ENCODE peak calls at places on chromosome 14, in seven cellular contexts. One of them, this sample, is unnamed.

GRCh38 chr14:100066984-100067383 is 1.8 kb downstream of the EVL start:
- DNase-seq in dorsolateral prefrontal cortex: no peak
- DNase-seq in Peyer's patch: peak
- DNase-seq in lower leg skin: no peak
- DNase-seq in PC-9: no peak
- DNase-seq in astrocyte of the spinal cord: no peak
- DNase-seq in astrocyte of the cerebellum: no peak
- DNase-seq in this sample: no peak

GRCh38 chr14:55780156-55780946 is 200.3 kb downstream of the KTN1 start:
- DNase-seq in astrocyte of the cerebellum: peak
- DNase-seq in Peyer's patch: no peak
- DNase-seq in astrocyte of the spinal cord: peak
- DNase-seq in PC-9: peak
- DNase-seq in lower leg skin: peak
- DNase-seq in dorsolateral prefrontal cortex: no peak
- DNase-seq in this sample: no peak

GRCh38 chr14:93941293-93941910 is 14.3 kb downstream of the FAM181A start:
- DNase-seq in astrocyte of the cerebellum: peak
- DNase-seq in Peyer's patch: no peak
- DNase-seq in PC-9: peak
- DNase-seq in dorsolateral prefrontal cortex: no peak
- DNase-seq in astrocyte of the spinal cord: peak
- DNase-seq in lower leg skin: no peak
- DNase-seq in this sample: no peak

GRCh38 chr14:36553650-36554260 is 28.7 kb downstream of the NKX2-8 start:
- DNase-seq in dorsolateral prefrontal cortex: no peak
- DNase-seq in PC-9: peak
- DNase-seq in astrocyte of the spinal cord: peak
- DNase-seq in lower leg skin: no peak
- DNase-seq in astrocyte of the cerebellum: peak
- DNase-seq in Peyer's patch: no peak
- DNase-seq in this sample: no peak

GRCh38 chr14:26896447-26896846 is 298.6 kb upstream of the NOVA1 start:
- DNase-seq in dorsolateral prefrontal cortex: no peak
- DNase-seq in astrocyte of the spinal cord: peak
- DNase-seq in PC-9: no peak
- DNase-seq in Peyer's patch: no peak
- DNase-seq in astrocyte of the cerebellum: peak
- DNase-seq in lower leg skin: peak
- DNase-seq in this sample: no peak

GRCh38 chr14:100528962-100529560 is 58.2 kb downstream of the BEGAIN start:
- DNase-seq in Peyer's patch: peak
- DNase-seq in astrocyte of the spinal cord: no peak
- DNase-seq in astrocyte of the cerebellum: no peak
- DNase-seq in dorsolateral prefrontal cortex: no peak
- DNase-seq in PC-9: no peak
- DNase-seq in lower leg skin: no peak
- DNase-seq in this sample: no peak

GRCh38 chr14:30108975-30109700 is 181.5 kb upstream of the PRKD1 start:
- DNase-seq in lower leg skin: no peak
- DNase-seq in Peyer's patch: no peak
- DNase-seq in astrocyte of the spinal cord: no peak
- DNase-seq in dorsolateral prefrontal cortex: no peak
- DNase-seq in PC-9: no peak
- DNase-seq in astrocyte of the cerebellum: no peak
- DNase-seq in this sample: no peak

GRCh38 chr14:57732886-57733285 is 133.0 kb downstream of the SLC35F4 start:
- DNase-seq in dorsolateral prefrontal cortex: no peak
- DNase-seq in astrocyte of the cerebellum: peak
- DNase-seq in astrocyte of the spinal cord: peak
- DNase-seq in Peyer's patch: no peak
- DNase-seq in PC-9: no peak
- DNase-seq in lower leg skin: no peak
- DNase-seq in this sample: no peak

GRCh38 chr14:51305761-51306160 is 65.7 kb downstream of the TMX1 start:
- DNase-seq in PC-9: no peak
- DNase-seq in Peyer's patch: no peak
- DNase-seq in astrocyte of the cerebellum: no peak
- DNase-seq in lower leg skin: no peak
- DNase-seq in dorsolateral prefrontal cortex: no peak
- DNase-seq in astrocyte of the spinal cord: no peak
- DNase-seq in this sample: no peak

GRCh38 chr14:37796703-37797416 is 201.4 kb downstream of the TTC6 start:
- DNase-seq in astrocyte of the cerebellum: no peak
- DNase-seq in dorsolateral prefrontal cortex: no peak
- DNase-seq in lower leg skin: no peak
- DNase-seq in astrocyte of the spinal cord: no peak
- DNase-seq in PC-9: no peak
- DNase-seq in Peyer's patch: no peak
- DNase-seq in this sample: no peak

GRCh38 chr14:100056964-100057817 is 8.0 kb upstream of the EVL start:
- DNase-seq in astrocyte of the cerebellum: no peak
- DNase-seq in PC-9: no peak
- DNase-seq in astrocyte of the spinal cord: peak
- DNase-seq in lower leg skin: no peak
- DNase-seq in Peyer's patch: no peak
- DNase-seq in dorsolateral prefrontal cortex: no peak
- DNase-seq in this sample: no peak

GRCh38 chr14:68359862-68360552 is 432.9 kb downstream of the ZFP36L1 start:
- DNase-seq in astrocyte of the cerebellum: no peak
- DNase-seq in lower leg skin: peak
- DNase-seq in Peyer's patch: no peak
- DNase-seq in dorsolateral prefrontal cortex: no peak
- DNase-seq in astrocyte of the spinal cord: peak
- DNase-seq in PC-9: peak
- DNase-seq in this sample: no peak

GRCh38 chr14:71680733-71681387 is 251.4 kb upstream of the RGS6 start:
- DNase-seq in lower leg skin: no peak
- DNase-seq in astrocyte of the cerebellum: no peak
- DNase-seq in PC-9: no peak
- DNase-seq in dorsolateral prefrontal cortex: no peak
- DNase-seq in Peyer's patch: no peak
- DNase-seq in astrocyte of the spinal cord: no peak
- DNase-seq in this sample: no peak

GRCh38 chr14:104245075-104245474 is 106.7 kb downstream of the KIF26A start:
- DNase-seq in lower leg skin: no peak
- DNase-seq in Peyer's patch: no peak
- DNase-seq in dorsolateral prefrontal cortex: no peak
- DNase-seq in PC-9: no peak
- DNase-seq in astrocyte of the cerebellum: no peak
- DNase-seq in astrocyte of the spinal cord: no peak
- DNase-seq in this sample: no peak

GRCh38 chr14:24389266-24389855 is 9.4 kb upstream of the NYNRIN start:
- DNase-seq in astrocyte of the spinal cord: no peak
- DNase-seq in lower leg skin: no peak
- DNase-seq in astrocyte of the cerebellum: no peak
- DNase-seq in dorsolateral prefrontal cortex: no peak
- DNase-seq in Peyer's patch: no peak
- DNase-seq in PC-9: no peak
- DNase-seq in this sample: no peak

GRCh38 chr14:74913986-74914573 is 9.0 kb downstream of the RPS6KL1 start:
- DNase-seq in dorsolateral prefrontal cortex: peak
- DNase-seq in astrocyte of the spinal cord: peak
- DNase-seq in astrocyte of the cerebellum: peak
- DNase-seq in lower leg skin: peak
- DNase-seq in PC-9: peak
- DNase-seq in Peyer's patch: no peak
- DNase-seq in this sample: no peak

GRCh38 chr14:23209651-23210423 is 26.4 kb upstream of the SLC7A8 start:
- DNase-seq in lower leg skin: no peak
- DNase-seq in dorsolateral prefrontal cortex: no peak
- DNase-seq in PC-9: no peak
- DNase-seq in Peyer's patch: no peak
- DNase-seq in astrocyte of the cerebellum: no peak
- DNase-seq in astrocyte of the spinal cord: no peak
- DNase-seq in this sample: no peak

GRCh38 chr14:94615254-94615653 is 3.1 kb downstream of the SERPINA3 start:
- DNase-seq in astrocyte of the spinal cord: no peak
- DNase-seq in astrocyte of the cerebellum: no peak
- DNase-seq in Peyer's patch: no peak
- DNase-seq in lower leg skin: no peak
- DNase-seq in PC-9: no peak
- DNase-seq in dorsolateral prefrontal cortex: no peak
- DNase-seq in this sample: no peak

GRCh38 chr14:82414853-82415539 is 881.3 kb upstream of the SEL1L start:
- DNase-seq in dorsolateral prefrontal cortex: no peak
- DNase-seq in lower leg skin: no peak
- DNase-seq in Peyer's patch: no peak
- DNase-seq in PC-9: no peak
- DNase-seq in astrocyte of the cerebellum: no peak
- DNase-seq in astrocyte of the spinal cord: no peak
- DNase-seq in this sample: no peak

GRCh38 chr14:67892466-67893120 is 73.0 kb downstream of the RAD51B start:
- DNase-seq in dorsolateral prefrontal cortex: no peak
- DNase-seq in astrocyte of the spinal cord: no peak
- DNase-seq in lower leg skin: no peak
- DNase-seq in astrocyte of the cerebellum: no peak
- DNase-seq in Peyer's patch: no peak
- DNase-seq in PC-9: no peak
- DNase-seq in this sample: no peak

GRCh38 chr14:83556746-83557460 is 1973.0 kb upstream of the FLRT2 start:
- DNase-seq in PC-9: no peak
- DNase-seq in lower leg skin: no peak
- DNase-seq in astrocyte of the spinal cord: peak
- DNase-seq in dorsolateral prefrontal cortex: no peak
- DNase-seq in Peyer's patch: no peak
- DNase-seq in astrocyte of the cerebellum: peak
- DNase-seq in this sample: no peak

GRCh38 chr14:32252030-32252670 is 49.1 kb upstream of the RNU6-8 start:
- DNase-seq in PC-9: peak
- DNase-seq in astrocyte of the spinal cord: peak
- DNase-seq in Peyer's patch: peak
- DNase-seq in lower leg skin: peak
- DNase-seq in dorsolateral prefrontal cortex: peak
- DNase-seq in astrocyte of the cerebellum: peak
- DNase-seq in this sample: no peak

GRCh38 chr14:37708481-37708880 is 113.1 kb downstream of the TTC6 start:
- DNase-seq in astrocyte of the cerebellum: no peak
- DNase-seq in lower leg skin: no peak
- DNase-seq in Peyer's patch: no peak
- DNase-seq in dorsolateral prefrontal cortex: no peak
- DNase-seq in astrocyte of the spinal cord: peak
- DNase-seq in PC-9: no peak
- DNase-seq in this sample: no peak

GRCh38 chr14:22471545-22472121 is 117.4 kb downstream of the DAD1 start:
- DNase-seq in lower leg skin: no peak
- DNase-seq in PC-9: no peak
- DNase-seq in astrocyte of the spinal cord: peak
- DNase-seq in astrocyte of the cerebellum: no peak
- DNase-seq in Peyer's patch: no peak
- DNase-seq in dorsolateral prefrontal cortex: peak
- DNase-seq in this sample: no peak

GRCh38 chr14:91401751-91402150 is 15.9 kb downstream of the CCDC88C start:
- DNase-seq in lower leg skin: no peak
- DNase-seq in dorsolateral prefrontal cortex: no peak
- DNase-seq in PC-9: no peak
- DNase-seq in astrocyte of the cerebellum: no peak
- DNase-seq in Peyer's patch: no peak
- DNase-seq in astrocyte of the spinal cord: no peak
- DNase-seq in this sample: no peak

GRCh38 chr14:77442196-77442595 is 15.2 kb downstream of the VIPAS39 start:
- DNase-seq in dorsolateral prefrontal cortex: no peak
- DNase-seq in lower leg skin: no peak
- DNase-seq in astrocyte of the cerebellum: no peak
- DNase-seq in astrocyte of the spinal cord: no peak
- DNase-seq in Peyer's patch: no peak
- DNase-seq in PC-9: no peak
- DNase-seq in this sample: no peak

GRCh38 chr14:77436042-77436441 is 12.7 kb upstream of the NOXRED1 start:
- DNase-seq in dorsolateral prefrontal cortex: no peak
- DNase-seq in astrocyte of the spinal cord: no peak
- DNase-seq in Peyer's patch: no peak
- DNase-seq in lower leg skin: no peak
- DNase-seq in astrocyte of the cerebellum: no peak
- DNase-seq in PC-9: no peak
- DNase-seq in this sample: no peak

DNA sequence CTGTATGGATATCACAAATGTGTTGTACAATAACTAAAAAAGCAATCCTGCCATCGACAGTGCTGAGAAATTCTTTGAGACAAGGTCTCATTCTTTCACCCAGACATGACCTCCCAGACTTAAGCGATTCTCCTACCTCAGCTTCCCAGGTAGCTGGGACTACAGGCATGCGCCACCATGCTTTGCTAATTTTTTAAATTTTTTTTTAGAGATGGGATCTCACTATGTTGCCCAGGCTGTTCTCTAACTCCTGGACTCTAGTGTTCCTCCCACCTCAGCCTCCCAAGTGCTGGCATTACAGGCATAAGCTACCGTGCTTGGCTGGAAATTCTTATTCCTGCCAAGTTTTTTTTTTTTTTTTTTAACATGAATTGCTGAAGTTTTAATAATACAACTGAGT is 16.5 kb upstream of the NOXRED1 start:
- DNase-seq in Peyer's patch: no peak
- DNase-seq in astrocyte of the cerebellum: no peak
- DNase-seq in astrocyte of the spinal cord: no peak
- DNase-seq in dorsolateral prefrontal cortex: no peak
- DNase-seq in PC-9: no peak
- DNase-seq in lower leg skin: no peak
- DNase-seq in this sample: no peak
- TF ChIP-seq CTCF in Peyer's patch: no peak
- TF ChIP-seq CTCF in astrocyte of the cerebellum: no peak
- TF ChIP-seq CTCF in astrocyte of the spinal cord: no peak
- TF ChIP-seq CTCF in dorsolateral prefrontal cortex: no peak
- TF ChIP-seq CTCF in PC-9: no peak
- TF ChIP-seq CTCF in lower leg skin: no peak
- TF ChIP-seq CTCF in this sample: no peak

GRCh38 chr14:106831322-106831720 is 1304.9 kb downstream of the TMEM121 start:
- DNase-seq in PC-9: no peak
- DNase-seq in lower leg skin: no peak
- DNase-seq in dorsolateral prefrontal cortex: no peak
- DNase-seq in astrocyte of the cerebellum: no peak
- DNase-seq in astrocyte of the spinal cord: no peak
- DNase-seq in Peyer's patch: peak
- DNase-seq in this sample: peak
- TF ChIP-seq CTCF in PC-9: peak
- TF ChIP-seq CTCF in lower leg skin: no peak
- TF ChIP-seq CTCF in dorsolateral prefrontal cortex: no peak
- TF ChIP-seq CTCF in astrocyte of the cerebellum: no peak
- TF ChIP-seq CTCF in astrocyte of the spinal cord: peak
- TF ChIP-seq CTCF in Peyer's patch: peak
- TF ChIP-seq CTCF in this sample: peak

GRCh38 chr14:76947078-76947837 is 81.2 kb downstream of the IRF2BPL start:
- DNase-seq in lower leg skin: peak
- DNase-seq in PC-9: peak
- DNase-seq in dorsolateral prefrontal cortex: peak
- DNase-seq in astrocyte of the spinal cord: peak
- DNase-seq in Peyer's patch: peak
- DNase-seq in astrocyte of the cerebellum: peak
- DNase-seq in this sample: peak
- TF ChIP-seq CTCF in lower leg skin: no peak
- TF ChIP-seq CTCF in PC-9: peak
- TF ChIP-seq CTCF in dorsolateral prefrontal cortex: peak
- TF ChIP-seq CTCF in astrocyte of the spinal cord: peak
- TF ChIP-seq CTCF in Peyer's patch: peak
- TF ChIP-seq CTCF in astrocyte of the cerebellum: peak
- TF ChIP-seq CTCF in this sample: peak

GRCh38 chr14:86673523-86673969 is 1143.6 kb downstream of the FLRT2 start:
- DNase-seq in astrocyte of the spinal cord: no peak
- DNase-seq in astrocyte of the cerebellum: no peak
- DNase-seq in PC-9: no peak
- DNase-seq in dorsolateral prefrontal cortex: no peak
- DNase-seq in lower leg skin: peak
- DNase-seq in Peyer's patch: no peak
- DNase-seq in this sample: no peak

GRCh38 chr14:86672071-86672470 is 1142.1 kb downstream of the FLRT2 start:
- DNase-seq in lower leg skin: no peak
- DNase-seq in astrocyte of the cerebellum: no peak
- DNase-seq in dorsolateral prefrontal cortex: no peak
- DNase-seq in Peyer's patch: no peak
- DNase-seq in astrocyte of the spinal cord: no peak
- DNase-seq in PC-9: no peak
- DNase-seq in this sample: no peak

GRCh38 chr14:86675059-86675458 is 1145.1 kb downstream of the FLRT2 start:
- DNase-seq in lower leg skin: no peak
- DNase-seq in astrocyte of the spinal cord: no peak
- DNase-seq in PC-9: no peak
- DNase-seq in Peyer's patch: no peak
- DNase-seq in astrocyte of the cerebellum: no peak
- DNase-seq in dorsolateral prefrontal cortex: no peak
- DNase-seq in this sample: no peak
- TF ChIP-seq CTCF in lower leg skin: no peak
- TF ChIP-seq CTCF in astrocyte of the spinal cord: no peak
- TF ChIP-seq CTCF in PC-9: no peak
- TF ChIP-seq CTCF in Peyer's patch: no peak
- TF ChIP-seq CTCF in astrocyte of the cerebellum: no peak
- TF ChIP-seq CTCF in dorsolateral prefrontal cortex: no peak
- TF ChIP-seq CTCF in this sample: no peak

This sample was measured in CD14-positive monocyte.